ENCODE peak calls at places on chromosomes 13 and 19, in four cellular contexts. O is T-helper 17 cell; W is stimulated activated CD4-positive, alpha-beta T cell treated with anti-CD3 and anti-CD28 coated beads, Interleukin-4, amount 100 ng/mL, for 1 hour; L is OCI-LY7. P is an unnamed sample.

GRCh38 chr19:23314505-23315241 is 64.5 kb upstream of the ZNF724 start:
- DNase-seq in O (no peak), W (no peak), L (no peak), P (no peak)

GRCh38 chr13:42076309-42076713 is 27.9 kb downstream of the DGKH start:
- DNase-seq in O (no peak), W (no peak), L (no peak), P (no peak)

GRCh38 chr19:42433503-42434260 is 6.5 kb upstream of the LIPE start:
- DNase-seq in O (peak; percentile 43), W (peak; percentile 66), L (peak; percentile 74), P (peak; percentile 52)

GRCh38 chr13:112859817-112860190 is 109.2 kb upstream of the MCF2L start:
- DNase-seq in O (no peak), W (no peak), L (peak; percentile 45), P (no peak)

GRCh38 chr13:44274838-44275237 is 98.8 kb upstream of the SERP2 start:
- DNase-seq in O (no peak), W (no peak), L (peak; percentile 36), P (no peak)

GRCh38 chr19:8204961-8205360 is 4.2 kb upstream of the CERS4 start:
- DNase-seq in O (no peak), W (no peak), L (no peak), P (no peak)

GRCh38 chr13:98216135-98216565 is 39.1 kb upstream of the RNF113B start:
- DNase-seq in O (no peak), W (no peak), L (no peak), P (no peak)

GRCh38 chr13:48730971-48731658 is 77.4 kb downstream of the CYSLTR2 start:
- DNase-seq in O (no peak), W (no peak), L (no peak), P (no peak)

GRCh38 chr13:86741762-86742285 is 929.3 kb upstream of the SLITRK5 start:
- DNase-seq in O (no peak), W (no peak), L (no peak), P (no peak)

GRCh38 chr13:87919956-87920355 is 248.8 kb downstream of the SLITRK5 start:
- DNase-seq in O (no peak), W (no peak), L (no peak), P (no peak)

GRCh38 chr13:94400874-94401273 is 78.6 kb downstream of the DCT start:
- DNase-seq in O (no peak), W (no peak), L (no peak), P (no peak)

GRCh38 chr19:7915250-7916136 is 863 bp downstream of the TGFBR3L start:
- DNase-seq in O (no peak), W (no peak), L (no peak), P (no peak)

GRCh38 chr13:107258599-107259187 is 690.8 kb upstream of the ARGLU1 start:
- DNase-seq in O (no peak), W (no peak), L (no peak), P (no peak)

GRCh38 chr13:34086281-34086680 is 268.3 kb downstream of the RFC3 start:
- DNase-seq in O (no peak), W (no peak), L (no peak), P (no peak)

GRCh38 chr19:41755328-41755913 is at the start of gene CEACAM6:
- DNase-seq in O (no peak), W (no peak), L (no peak), P (no peak)

GRCh38 chr19:21491161-21491560 is 14.2 kb upstream of the ZNF429 start:
- DNase-seq in O (no peak), W (no peak), L (no peak), P (no peak)

GRCh38 chr19:50949792-50950320 is 3.0 kb downstream of the KLK5 start:
- DNase-seq in O (no peak), W (no peak), L (no peak), P (no peak)

GRCh38 chr19:49690073-49690655 is 752 bp upstream of the CPT1C start:
- DNase-seq in O (no peak), W (no peak), L (no peak), P (no peak)

GRCh38 chr19:28694812-28695211 is 518.1 kb downstream of the UQCRFS1 start:
- DNase-seq in O (no peak), W (no peak), L (no peak), P (no peak)

GRCh38 chr13:40536443-40537113 is 129.9 kb downstream of the FOXO1 start:
- DNase-seq in O (no peak), W (no peak), L (peak; percentile 25), P (no peak)